ENCODE peak calls at places on chromosomes 7 and 10, in six cellular contexts. One of them, this sample, is unnamed.

GRCh38 chr10:91579351-91579985 is 53.4 kb downstream of the PPP1R3C start:
- DNase-seq in fibroblast of lung: no peak
- DNase-seq in pancreas: no peak
- DNase-seq in PC-9: no peak
- DNase-seq in IMR-90: peak; percentile 63
- DNase-seq in esophagus muscularis mucosa: no peak
- DNase-seq in this sample: no peak

GRCh38 chr7:157603716-157604115 is 266.9 kb downstream of the DNAJB6 start:
- DNase-seq in fibroblast of lung: no peak
- DNase-seq in pancreas: no peak
- DNase-seq in PC-9: no peak
- DNase-seq in IMR-90: no peak
- DNase-seq in esophagus muscularis mucosa: no peak
- DNase-seq in this sample: no peak

GRCh38 chr10:114367041-114367675 is 37.1 kb downstream of the AFAP1L2 start:
- DNase-seq in fibroblast of lung: peak; percentile 86
- DNase-seq in pancreas: no peak
- DNase-seq in PC-9: no peak
- DNase-seq in IMR-90: no peak
- DNase-seq in esophagus muscularis mucosa: no peak
- DNase-seq in this sample: no peak

GRCh38 chr7:36487756-36488336 is 98.2 kb downstream of the ANLN start:
- DNase-seq in fibroblast of lung: peak; percentile 77
- DNase-seq in pancreas: no peak
- DNase-seq in PC-9: peak; percentile 21
- DNase-seq in IMR-90: peak; percentile 68
- DNase-seq in esophagus muscularis mucosa: no peak
- DNase-seq in this sample: peak; percentile 70

GRCh38 chr10:110916554-110917346 is 2.2 kb downstream of the BBIP1 start:
- DNase-seq in fibroblast of lung: peak; percentile 69
- DNase-seq in pancreas: no peak
- DNase-seq in PC-9: no peak
- DNase-seq in IMR-90: peak; percentile 87
- DNase-seq in esophagus muscularis mucosa: no peak
- DNase-seq in this sample: no peak

GRCh38 chr7:94418851-94419250 is 24.2 kb downstream of the COL1A2 start:
- DNase-seq in fibroblast of lung: no peak
- DNase-seq in pancreas: no peak
- DNase-seq in PC-9: no peak
- DNase-seq in IMR-90: peak; percentile 0
- DNase-seq in esophagus muscularis mucosa: no peak
- DNase-seq in this sample: no peak

GRCh38 chr7:155962191-155962967 is 150.1 kb upstream of the SHH start:
- DNase-seq in fibroblast of lung: peak; percentile 42
- DNase-seq in pancreas: no peak
- DNase-seq in PC-9: peak; percentile 30
- DNase-seq in IMR-90: peak; percentile 77
- DNase-seq in esophagus muscularis mucosa: peak; percentile 70
- DNase-seq in this sample: peak; percentile 93

GRCh38 chr10:48287417-48288391 is 13.2 kb upstream of the FRMPD2 start:
- DNase-seq in fibroblast of lung: no peak
- DNase-seq in pancreas: peak; percentile 59
- DNase-seq in PC-9: peak; percentile 82
- DNase-seq in IMR-90: no peak
- DNase-seq in esophagus muscularis mucosa: no peak
- DNase-seq in this sample: no peak

GRCh38 chr10:43222296-43222695 is 44.6 kb downstream of the RASGEF1A start:
- DNase-seq in fibroblast of lung: no peak
- DNase-seq in pancreas: no peak
- DNase-seq in PC-9: no peak
- DNase-seq in IMR-90: no peak
- DNase-seq in esophagus muscularis mucosa: no peak
- DNase-seq in this sample: no peak

GRCh38 chr7:8260871-8261707 is 878 bp downstream of the ICA1 start:
- DNase-seq in fibroblast of lung: peak; percentile 1
- DNase-seq in pancreas: peak; percentile 70
- DNase-seq in PC-9: peak; percentile 61
- DNase-seq in IMR-90: no peak
- DNase-seq in esophagus muscularis mucosa: no peak
- DNase-seq in this sample: peak; percentile 46

GRCh38 chr7:138076196-138076595 is at the start of gene AKR1D1:
- DNase-seq in fibroblast of lung: no peak
- DNase-seq in pancreas: no peak
- DNase-seq in PC-9: no peak
- DNase-seq in IMR-90: no peak
- DNase-seq in esophagus muscularis mucosa: no peak
- DNase-seq in this sample: no peak

GRCh38 chr7:151863386-151864079 is 13.4 kb downstream of the PRKAG2 start:
- DNase-seq in fibroblast of lung: no peak
- DNase-seq in pancreas: no peak
- DNase-seq in PC-9: no peak
- DNase-seq in IMR-90: no peak
- DNase-seq in esophagus muscularis mucosa: no peak
- DNase-seq in this sample: no peak

GRCh38 chr10:49253340-49253739 is 45.6 kb upstream of the C10orf71 start:
- DNase-seq in fibroblast of lung: no peak
- DNase-seq in pancreas: no peak
- DNase-seq in PC-9: no peak
- DNase-seq in IMR-90: no peak
- DNase-seq in esophagus muscularis mucosa: no peak
- DNase-seq in this sample: no peak

GRCh38 chr10:122083478-122084025 is 94.6 kb downstream of the TACC2 start:
- DNase-seq in fibroblast of lung: no peak
- DNase-seq in pancreas: no peak
- DNase-seq in PC-9: no peak
- DNase-seq in IMR-90: no peak
- DNase-seq in esophagus muscularis mucosa: no peak
- DNase-seq in this sample: no peak

GRCh38 chr7:115087437-115087836 is 165.5 kb downstream of the MDFIC start:
- DNase-seq in fibroblast of lung: peak; percentile 92
- DNase-seq in pancreas: no peak
- DNase-seq in PC-9: peak; percentile 51
- DNase-seq in IMR-90: peak; percentile 92
- DNase-seq in esophagus muscularis mucosa: no peak
- DNase-seq in this sample: peak; percentile 82

GRCh38 chr7:44756904-44757303 is 8.3 kb downstream of the ZMIZ2 start:
- DNase-seq in fibroblast of lung: no peak
- DNase-seq in pancreas: no peak
- DNase-seq in PC-9: no peak
- DNase-seq in IMR-90: no peak
- DNase-seq in esophagus muscularis mucosa: no peak
- DNase-seq in this sample: no peak

GRCh38 chr7:28674359-28674782 is 262.1 kb downstream of the CREB5 start:
- DNase-seq in fibroblast of lung: no peak
- DNase-seq in pancreas: no peak
- DNase-seq in PC-9: peak; percentile 16
- DNase-seq in IMR-90: peak; percentile 7
- DNase-seq in esophagus muscularis mucosa: no peak
- DNase-seq in this sample: peak; percentile 89

GRCh38 chr10:21431799-21432198 is 93.7 kb downstream of the SKIDA1 start:
- DNase-seq in fibroblast of lung: no peak
- DNase-seq in pancreas: no peak
- DNase-seq in PC-9: peak; percentile 3
- DNase-seq in IMR-90: no peak
- DNase-seq in esophagus muscularis mucosa: no peak
- DNase-seq in this sample: no peak

GRCh38 chr10:34474060-34474376 is 341.1 kb downstream of the PARD3 start:
- DNase-seq in fibroblast of lung: peak; percentile 83
- DNase-seq in pancreas: no peak
- DNase-seq in PC-9: no peak
- DNase-seq in IMR-90: peak; percentile 74
- DNase-seq in esophagus muscularis mucosa: no peak
- DNase-seq in this sample: peak; percentile 98

GRCh38 chr7:44281811-44282600 is 43.4 kb downstream of the CAMK2B start:
- DNase-seq in fibroblast of lung: no peak
- DNase-seq in pancreas: no peak
- DNase-seq in PC-9: no peak
- DNase-seq in IMR-90: no peak
- DNase-seq in esophagus muscularis mucosa: peak; percentile 87
- DNase-seq in this sample: no peak

GRCh38 chr7:81079736-81080135 is 160.9 kb upstream of the SEMA3C start:
- DNase-seq in fibroblast of lung: no peak
- DNase-seq in pancreas: no peak
- DNase-seq in PC-9: no peak
- DNase-seq in IMR-90: peak; percentile 39
- DNase-seq in esophagus muscularis mucosa: no peak
- DNase-seq in this sample: peak; percentile 52

GRCh38 chr10:33129181-33129928 is 171.3 kb upstream of the ITGB1 start:
- DNase-seq in fibroblast of lung: peak; percentile 97
- DNase-seq in pancreas: no peak
- DNase-seq in PC-9: no peak
- DNase-seq in IMR-90: peak; percentile 95
- DNase-seq in esophagus muscularis mucosa: no peak
- DNase-seq in this sample: peak; percentile 90

GRCh38 chr10:18681366-18681765 is 22.1 kb downstream of the ARL5B start:
- DNase-seq in fibroblast of lung: peak; percentile 77
- DNase-seq in pancreas: no peak
- DNase-seq in PC-9: no peak
- DNase-seq in IMR-90: peak; percentile 50
- DNase-seq in esophagus muscularis mucosa: no peak
- DNase-seq in this sample: peak; percentile 48

GRCh38 chr7:23298885-23299769 is at the start of gene MALSU1:
- DNase-seq in fibroblast of lung: peak; percentile 96
- DNase-seq in pancreas: peak; percentile 96
- DNase-seq in PC-9: peak; percentile 97
- DNase-seq in IMR-90: peak; percentile 96
- DNase-seq in esophagus muscularis mucosa: peak; percentile 99
- DNase-seq in this sample: peak; percentile 93

GRCh38 chr10:97708976-97709745 is 4.4 kb upstream of the MARVELD1 start:
- DNase-seq in fibroblast of lung: peak; percentile 85
- DNase-seq in pancreas: peak; percentile 46
- DNase-seq in PC-9: peak; percentile 54
- DNase-seq in IMR-90: peak; percentile 88
- DNase-seq in esophagus muscularis mucosa: peak; percentile 96
- DNase-seq in this sample: peak; percentile 67

GRCh38 chr10:33412261-33413092 is 78.0 kb upstream of the NRP1 start:
- DNase-seq in fibroblast of lung: peak; percentile 92
- DNase-seq in pancreas: no peak
- DNase-seq in PC-9: no peak
- DNase-seq in IMR-90: peak; percentile 92
- DNase-seq in esophagus muscularis mucosa: peak; percentile 31
- DNase-seq in this sample: peak; percentile 79

GRCh38 chr10:1410469-1411395 is 326.6 kb downstream of the ADARB2 start:
- DNase-seq in fibroblast of lung: no peak
- DNase-seq in pancreas: no peak
- DNase-seq in PC-9: no peak
- DNase-seq in IMR-90: no peak
- DNase-seq in esophagus muscularis mucosa: peak; percentile 78
- DNase-seq in this sample: no peak

DNA sequence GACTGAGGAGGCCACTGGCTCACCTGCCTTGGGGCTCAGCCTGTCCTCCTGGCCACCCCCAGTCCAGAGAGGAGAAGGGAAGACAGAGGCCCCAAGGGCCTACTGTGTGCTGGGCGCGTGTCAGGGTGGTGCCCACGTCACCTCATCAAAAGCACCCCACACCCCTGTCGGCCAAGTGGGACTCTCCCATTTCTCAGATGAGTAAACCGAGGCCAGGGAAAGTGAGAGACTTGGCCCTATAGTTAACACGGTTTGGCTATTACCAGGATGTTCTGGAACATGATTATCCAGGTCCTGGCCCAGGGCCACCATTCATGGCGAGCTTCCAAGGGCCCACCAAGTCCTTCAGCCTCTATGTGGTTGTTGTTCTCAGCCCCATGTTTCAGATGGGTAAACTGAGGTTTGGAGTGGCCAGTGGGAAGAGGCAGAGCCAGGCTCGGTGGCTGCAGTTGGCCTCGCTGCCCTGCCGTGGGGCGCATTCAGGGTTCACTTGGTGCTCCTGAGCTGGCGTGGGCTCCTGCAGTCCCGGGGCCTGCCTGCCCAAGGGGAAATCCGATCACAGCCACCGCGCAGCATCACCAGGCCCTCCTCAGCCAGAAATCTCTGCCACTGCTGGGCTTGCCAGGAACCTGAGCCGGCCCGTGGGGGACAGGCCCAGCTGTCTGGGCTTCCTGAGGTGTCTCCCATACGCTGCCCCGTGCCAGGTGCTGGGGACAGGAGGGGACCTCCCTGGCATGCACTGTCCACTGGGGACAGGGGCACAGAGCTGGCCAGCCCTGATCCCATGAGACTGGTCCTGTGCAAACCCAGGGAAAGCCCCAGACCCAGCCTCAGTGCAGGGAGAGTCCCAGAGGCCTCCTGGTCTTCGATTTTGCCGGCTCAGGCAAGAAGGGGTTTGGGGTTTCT is 117.7 kb upstream of the TNRC18 start:
- DNase-seq in fibroblast of lung: no peak
- DNase-seq in pancreas: no peak
- DNase-seq in PC-9: no peak
- DNase-seq in IMR-90: no peak
- DNase-seq in esophagus muscularis mucosa: no peak
- DNase-seq in this sample: no peak
- H3K4me3 ChIP-seq in fibroblast of lung: no peak overlapping the region
- H3K4me3 ChIP-seq in pancreas: no peak overlapping the region
- H3K4me3 ChIP-seq in PC-9: no peak overlapping the region
- H3K4me3 ChIP-seq in IMR-90: no peak overlapping the region
- H3K4me3 ChIP-seq in esophagus muscularis mucosa: no peak overlapping the region
- H3K4me3 ChIP-seq in this sample: no peak overlapping the region

GRCh38 chr7:143372070-143372469 is 9.1 kb upstream of the ZYX start:
- DNase-seq in fibroblast of lung: peak; percentile 46
- DNase-seq in pancreas: no peak
- DNase-seq in PC-9: peak; percentile 56
- DNase-seq in IMR-90: no peak
- DNase-seq in esophagus muscularis mucosa: no peak
- DNase-seq in this sample: peak; percentile 93
- TF ChIP-seq CTCF in fibroblast of lung: no peak
- TF ChIP-seq CTCF in pancreas: no peak
- TF ChIP-seq CTCF in PC-9: no peak
- TF ChIP-seq CTCF in IMR-90: no peak
- TF ChIP-seq CTCF in esophagus muscularis mucosa: no peak
- TF ChIP-seq CTCF in this sample: peak; percentile 53

DNA sequence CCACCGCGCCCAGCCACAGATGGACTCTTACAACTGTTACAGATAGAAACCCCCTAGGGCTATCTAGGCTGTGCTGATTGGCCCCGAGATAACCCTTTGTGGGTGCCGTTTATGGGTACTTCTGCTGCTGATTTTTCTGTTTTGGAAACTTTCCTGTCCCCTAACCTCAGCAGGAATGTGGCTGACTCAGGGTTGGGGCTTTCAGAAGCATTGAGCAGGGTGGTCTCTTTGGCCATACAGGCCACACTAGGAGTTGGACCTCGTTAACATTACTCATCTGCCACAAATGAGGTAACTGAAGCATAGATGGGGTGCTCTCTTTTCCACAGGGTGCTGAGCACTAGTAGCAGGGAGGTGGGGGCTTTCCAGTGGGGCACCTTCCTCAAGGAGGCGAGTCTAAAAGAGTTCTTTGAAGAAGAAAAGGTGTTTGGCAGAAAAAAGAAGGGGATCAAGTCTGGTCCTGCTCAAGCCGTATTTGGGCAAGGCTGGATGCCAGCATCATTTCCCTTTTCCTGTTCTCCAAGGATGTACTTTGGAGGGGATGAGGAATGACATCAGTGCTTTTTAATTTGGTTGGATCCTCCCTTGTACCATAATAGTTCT is 6.4 kb downstream of the ZSCAN25 start:
- DNase-seq in fibroblast of lung: no peak
- DNase-seq in pancreas: no peak
- DNase-seq in PC-9: no peak
- DNase-seq in IMR-90: no peak
- DNase-seq in esophagus muscularis mucosa: peak; percentile 21
- DNase-seq in this sample: peak; percentile 77
- H3K36me3 ChIP-seq in fibroblast of lung: peaks cover 29% of the 10 kb centered on the region
- H3K36me3 ChIP-seq in pancreas: peaks cover 62% of the 10 kb centered on the region
- H3K36me3 ChIP-seq in PC-9: peaks cover 40% of the 10 kb centered on the region
- H3K36me3 ChIP-seq in IMR-90: peaks cover 65% of the 10 kb centered on the region
- H3K36me3 ChIP-seq in esophagus muscularis mucosa: peaks cover 100% of the 10 kb centered on the region
- H3K36me3 ChIP-seq in this sample: peaks cover 31% of the 10 kb centered on the region

GRCh38 chr10:113053091-113053490 is 103.0 kb downstream of the TCF7L2 start:
- DNase-seq in fibroblast of lung: no peak
- DNase-seq in pancreas: no peak
- DNase-seq in PC-9: no peak
- DNase-seq in IMR-90: no peak
- DNase-seq in esophagus muscularis mucosa: no peak
- DNase-seq in this sample: no peak
- H3K4me3 ChIP-seq in fibroblast of lung: no peak overlapping the region
- H3K4me3 ChIP-seq in pancreas: no peak overlapping the region
- H3K4me3 ChIP-seq in PC-9: no peak overlapping the region
- H3K4me3 ChIP-seq in IMR-90: no peak overlapping the region
- H3K4me3 ChIP-seq in esophagus muscularis mucosa: no peak overlapping the region
- H3K4me3 ChIP-seq in this sample: no peak overlapping the region

This sample was measured in bronchial epithelial cell.